ENCODE peak calls at places on chromosomes 4 and X, in ten cellular contexts. L is tibial nerve, A is endothelial cell of umbilical vein, Q is right lobe of liver, C is IMR-90, P is upper lobe of left lung, E is lower leg skin, O is heart left ventricle, J is uterus, H is ovary. R is an unnamed sample.

GRCh38 chr4:151407466-151408379 is 1.3 kb upstream of the FHIP1A start:
- DNase-seq in P (peak; percentile 88), E (peak; percentile 24), L (no peak), Q (peak; percentile 63), J (peak; percentile 32), C (no peak), O (peak; percentile 32), H (peak; percentile 41), A (no peak), R (peak; percentile 86)

GRCh38 chrX:24148535-24149345 is 789 bp upstream of the ZFX start:
- DNase-seq in H (peak; percentile 73), Q (no peak), C (peak; percentile 61), A (peak; percentile 42), L (no peak), O (no peak), J (peak; percentile 66), P (no peak), E (no peak), R (peak; percentile 59)

GRCh38 chrX:154489182-154489581 is 1.2 kb downstream of the SLC10A3 start:
- DNase-seq in J (no peak), E (no peak), C (no peak), O (no peak), A (no peak), L (no peak), Q (no peak), H (no peak), P (no peak), R (no peak)

GRCh38 chrX:73758253-73758652 is 195.3 kb downstream of the CHIC1 start:
- DNase-seq in P (no peak), O (no peak), C (no peak), H (no peak), A (no peak), E (no peak), L (no peak), Q (no peak), J (no peak), R (no peak)

GRCh38 chr4:90889171-90889570 is 762.0 kb downstream of the CCSER1 start:
- DNase-seq in A (peak; percentile 37), J (no peak), P (no peak), O (no peak), L (no peak), E (no peak), H (no peak), C (no peak), Q (no peak), R (no peak)

GRCh38 chr4:74583066-74583700 is 138.2 kb downstream of the AREG start:
- DNase-seq in C (peak; percentile 46), A (no peak), Q (no peak), E (no peak), P (no peak), O (no peak), H (no peak), J (no peak), L (no peak), R (no peak)

GRCh38 chr4:25560605-25561004 is 95.0 kb upstream of the SLC34A2 start:
- DNase-seq in J (no peak), Q (no peak), C (no peak), E (no peak), A (no peak), L (no peak), O (no peak), H (no peak), P (no peak), R (no peak)

GRCh38 chr4:82371398-82371972 is 2.3 kb downstream of the HNRNPD start:
- DNase-seq in E (no peak), A (peak; percentile 34), O (no peak), C (peak; percentile 18), P (no peak), L (no peak), H (no peak), J (no peak), Q (no peak), R (peak; percentile 28)

GRCh38 chrX:12961191-12961718 is 13.7 kb upstream of the TMSB4X start:
- DNase-seq in E (no peak), Q (no peak), O (no peak), J (no peak), A (no peak), H (no peak), P (no peak), C (no peak), L (no peak), R (no peak)

GRCh38 chr4:99403380-99404194 is 31.6 kb downstream of the ADH7 start:
- DNase-seq in H (no peak), Q (no peak), O (no peak), A (no peak), P (no peak), L (no peak), E (no peak), J (no peak), C (peak; percentile 74), R (no peak)

GRCh38 chr4:99404595-99405287 is 30.4 kb downstream of the ADH7 start:
- DNase-seq in E (no peak), C (peak; percentile 95), H (no peak), J (no peak), O (no peak), L (no peak), A (peak; percentile 29), P (no peak), Q (no peak), R (peak; percentile 28)

GRCh38 chr4:99408346-99408745 is 26.8 kb downstream of the ADH7 start:
- DNase-seq in H (no peak), O (no peak), Q (no peak), C (no peak), J (no peak), E (no peak), P (no peak), L (no peak), A (no peak), R (no peak)

GRCh38 chr4:99402765-99403164 is 32.4 kb downstream of the ADH7 start:
- DNase-seq in C (no peak), H (no peak), P (no peak), L (no peak), Q (no peak), J (no peak), A (no peak), O (no peak), E (no peak), R (peak; percentile 6)

GRCh38 chr4:99405433-99406115 is 29.6 kb downstream of the ADH7 start:
- DNase-seq in J (peak; percentile 83), C (peak; percentile 82), Q (no peak), L (peak; percentile 93), E (peak; percentile 80), A (peak; percentile 70), P (no peak), O (peak; percentile 68), H (peak; percentile 84), R (peak; percentile 62)
- H3K4me3 ChIP-seq in J (no peak overlapping the region), C (no peak overlapping the region), Q (no peak overlapping the region), L (no peak overlapping the region), E (no peak overlapping the region), A (no peak overlapping the region), P (no peak overlapping the region), O (no peak overlapping the region), H (no peak overlapping the region), R (no peak overlapping the region)

GRCh38 chr4:108033348-108033747 is 43.7 kb downstream of the HADH start:
- DNase-seq in L (no peak), C (no peak), J (no peak), Q (no peak), E (no peak), O (no peak), A (no peak), P (no peak), H (no peak), R (no peak)

GRCh38 chr4:108029321-108029720 is 39.6 kb downstream of the HADH start:
- DNase-seq in C (no peak), H (no peak), L (no peak), P (no peak), E (no peak), Q (no peak), J (no peak), A (no peak), O (no peak), R (no peak)

GRCh38 chr4:108029731-108030130 is 40.0 kb downstream of the HADH start:
- DNase-seq in O (no peak), H (no peak), P (no peak), L (no peak), Q (no peak), C (peak; percentile 59), E (no peak), A (no peak), J (no peak), R (no peak)

GRCh38 chr4:108030332-108030731 is 40.6 kb downstream of the HADH start:
- DNase-seq in C (peak; percentile 76), L (peak; percentile 32), Q (no peak), H (no peak), P (no peak), A (peak; percentile 49), E (no peak), O (no peak), J (no peak), R (peak; percentile 48)

GRCh38 chr4:108031427-108032083 is 41.9 kb downstream of the HADH start:
- DNase-seq in C (peak; percentile 20), Q (no peak), J (no peak), A (no peak), H (no peak), O (no peak), P (no peak), E (no peak), L (no peak), R (no peak)
- TF ChIP-seq POLR2A in C (no peak), Q (no peak), J (no peak), A (no peak), H (no peak), O (no peak), P (no peak), E (no peak), L (no peak), R (no peak)

DNA sequence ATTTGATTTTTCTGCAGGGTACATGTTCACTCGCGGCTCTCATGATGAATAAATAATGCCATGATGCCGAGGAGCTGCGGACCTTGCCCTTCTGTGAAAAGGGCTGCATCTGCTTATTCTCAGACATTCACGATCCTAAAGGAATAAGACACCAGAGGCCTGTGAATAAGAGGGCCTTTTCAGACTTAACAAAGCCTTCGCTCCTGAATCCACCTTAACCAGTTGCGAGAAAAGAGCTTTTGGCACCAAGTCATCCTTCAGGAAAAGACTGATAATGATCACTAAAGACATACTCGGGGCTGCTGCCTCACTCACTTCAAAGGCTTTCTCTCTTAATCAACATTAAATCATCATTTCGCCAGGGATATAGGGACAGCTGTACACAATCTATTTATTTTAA is 147.5 kb downstream of the FBXO8 start:
- DNase-seq in H (no peak), J (peak; percentile 27), P (no peak), Q (no peak), A (no peak), E (no peak), O (no peak), L (no peak), C (no peak), R (no peak)
- H3K4me3 ChIP-seq in H (peak overlapping the region; percentile 31), J (peak overlapping the region; percentile 31), P (no peak overlapping the region), Q (no peak overlapping the region), A (no peak overlapping the region), E (no peak overlapping the region), O (peak overlapping the region; percentile 35), L (no peak overlapping the region), C (no peak overlapping the region), R (no peak overlapping the region)

DNA sequence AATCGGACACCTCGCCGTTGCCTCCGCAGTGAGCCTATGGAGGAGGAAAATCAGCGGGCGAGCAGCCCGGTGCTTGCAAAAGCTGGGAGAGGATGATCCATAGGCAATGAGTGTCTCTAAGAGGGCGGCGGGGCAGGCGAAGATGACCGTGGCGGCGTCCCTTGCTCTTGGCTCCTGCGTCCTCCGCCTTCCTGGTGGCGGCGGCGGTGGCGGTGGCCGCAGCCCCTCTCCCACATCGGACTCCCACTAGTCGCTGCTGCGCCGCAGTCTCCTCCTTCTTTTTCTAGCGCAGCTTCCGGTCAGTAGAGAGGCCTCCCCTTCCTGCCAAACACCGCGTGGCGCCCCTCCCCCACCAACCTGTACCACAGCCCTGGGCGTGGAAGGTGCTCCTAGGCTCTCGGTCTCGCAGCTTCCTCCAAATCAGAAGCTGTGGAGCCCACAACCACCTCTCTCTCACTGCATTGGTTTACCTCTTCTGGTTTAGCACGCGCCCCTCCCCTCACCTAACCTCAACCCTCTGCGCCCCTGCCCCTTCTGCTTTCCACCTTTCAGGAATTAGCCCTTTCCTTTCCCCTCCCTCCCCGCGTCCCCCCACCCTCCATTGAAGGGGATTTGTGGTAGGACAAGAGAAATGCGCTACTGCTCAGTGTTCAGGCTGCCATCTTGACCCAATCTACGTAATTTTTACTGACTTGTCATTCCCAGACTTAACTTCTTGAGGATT is at the start of gene SPIN3:
- DNase-seq in C (peak; percentile 59), J (peak; percentile 80), O (peak; percentile 77), P (peak; percentile 90), Q (peak; percentile 91), A (peak; percentile 71), E (peak; percentile 38), H (peak; percentile 88), L (peak; percentile 72), R (peak; percentile 82)
- TF ChIP-seq POLR2A in C (no peak), J (peak; percentile 26), O (peak; percentile 51), P (no peak), Q (peak; percentile 70), A (peak; percentile 59), E (no peak), H (peak; percentile 13), L (no peak), R (no peak)

R was measured in NB4.